ENCODE peak calls at places on chromosomes 12 and 14, in five cellular contexts. M, J, E, I and U are unnamed samples.

GRCh38 chr12:116666305-116666673 is 71.6 kb downstream of the SPRING1 start:
- DNase-seq in M (no peak), E (no peak), I (no peak), J (no peak), U (no peak)

GRCh38 chr14:35543006-35543405 is 9.0 kb downstream of the INSM2 start:
- DNase-seq in M (no peak), J (no peak), E (no peak), I (no peak), U (no peak)

GRCh38 chr12:120225852-120226640 is 25.1 kb upstream of the RPLP0 start:
- DNase-seq in E (peak; percentile 57), M (no peak), I (no peak), J (no peak), U (no peak)

GRCh38 chr12:56590237-56590830 is 39.8 kb downstream of the BAZ2A start:
- DNase-seq in E (peak; percentile 59), M (peak; percentile 41), I (peak; percentile 17), J (no peak), U (peak; percentile 38)

GRCh38 chr12:60803147-60803546 is 1207.3 kb downstream of the SLC16A7 start:
- DNase-seq in M (no peak), E (no peak), J (no peak), I (peak; percentile 37), U (no peak)

GRCh38 chr12:108551556-108551955 is 9.4 kb downstream of the SART3 start:
- DNase-seq in E (no peak), J (no peak), M (no peak), I (peak; percentile 65), U (no peak)

GRCh38 chr12:100706029-100706428 is 88.5 kb upstream of the ANO4 start:
- DNase-seq in E (no peak), I (peak; percentile 92), J (no peak), M (no peak), U (no peak)

GRCh38 chr14:50039734-50040400 is 76.5 kb downstream of the VCPKMT start:
- DNase-seq in I (no peak), E (no peak), M (peak; percentile 39), J (no peak), U (no peak)

GRCh38 chr12:113422030-113422900 is at the start of gene SDSL:
- DNase-seq in I (peak; percentile 80), M (peak; percentile 48), E (peak; percentile 84), J (peak; percentile 76), U (peak; percentile 75)

GRCh38 chr14:105709281-105710118 is 183.1 kb downstream of the TMEM121 start:
- DNase-seq in J (no peak), E (no peak), I (no peak), M (no peak), U (no peak)

GRCh38 chr12:105317942-105318614 is 12.4 kb upstream of the C12orf75 start:
- DNase-seq in M (peak; percentile 90), J (no peak), E (no peak), I (no peak), U (no peak)

GRCh38 chr12:123271182-123271491 is 519 bp downstream of the CDK2AP1 start:
- DNase-seq in E (peak; percentile 89), I (peak; percentile 33), M (peak; percentile 31), J (no peak), U (peak; percentile 89)

GRCh38 chr12:92360543-92360942 is 214.9 kb upstream of the BTG1 start:
- DNase-seq in I (no peak), M (no peak), J (no peak), E (no peak), U (no peak)

GRCh38 chr12:105190530-105190929 is 45.4 kb downstream of the APPL2 start:
- DNase-seq in I (no peak), J (no peak), M (no peak), E (no peak), U (no peak)

GRCh38 chr14:93878251-93878650 is 48.9 kb upstream of the FAM181A start:
- DNase-seq in I (no peak), J (no peak), E (no peak), M (no peak), U (no peak)

GRCh38 chr14:77059276-77059934 is 30.9 kb upstream of the IRF2BPL start:
- DNase-seq in I (peak; percentile 91), J (no peak), E (peak; percentile 77), M (peak; percentile 51), U (no peak)

GRCh38 chr12:47277972-47278448 is 198.3 kb upstream of the AMIGO2 start:
- DNase-seq in M (no peak), E (peak; percentile 70), I (peak; percentile 96), J (no peak), U (no peak)

GRCh38 chr12:12294215-12295005 is 27.6 kb upstream of the LRP6 start:
- DNase-seq in E (no peak), I (no peak), J (no peak), M (no peak), U (no peak)

GRCh38 chr12:66059670-66060069 is 70.9 kb downstream of the LLPH start:
- DNase-seq in E (no peak), M (no peak), J (no peak), I (no peak), U (no peak)
- H3K27ac ChIP-seq in E (no peak overlapping the region), M (no peak overlapping the region), J (no peak overlapping the region), I (no peak overlapping the region), U (no peak overlapping the region)

DNA sequence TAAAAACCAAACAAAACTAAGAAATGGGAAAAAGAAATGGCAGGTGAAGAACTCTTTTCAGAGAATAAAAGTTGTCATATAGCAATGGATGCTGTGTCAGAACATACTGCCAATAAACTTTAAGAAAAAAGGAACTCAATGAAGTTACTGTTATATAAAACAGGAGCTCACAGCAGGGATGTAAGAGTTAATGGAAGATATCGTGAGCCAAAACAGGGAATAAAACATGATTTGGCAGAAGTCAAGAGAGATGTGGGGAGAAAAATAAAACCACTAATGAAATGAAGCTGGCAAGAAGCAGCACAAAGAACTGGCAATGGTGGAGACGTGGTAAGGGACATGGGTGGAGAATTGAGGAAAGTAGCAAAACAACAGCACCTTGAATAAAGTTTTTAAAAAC is 61.0 kb downstream of the TAOK3 start:
- DNase-seq in I (no peak), M (no peak), J (no peak), E (no peak), U (no peak)
- TF ChIP-seq SMC3 in I (no peak), M (no peak), J (no peak), E (no peak), U (no peak)

GRCh38 chr14:34110531-34110930 is 159.7 kb upstream of the EGLN3 start:
- DNase-seq in M (no peak), J (no peak), E (no peak), I (no peak), U (no peak)
- H3K27me3 ChIP-seq in M (peaks cover 2% of the 10 kb centered on the region), J (no peaks in the 10 kb centered on the region), E (no peaks in the 10 kb centered on the region), I (no peaks in the 10 kb centered on the region), U (no peaks in the 10 kb centered on the region)

GRCh38 chr12:87760943-87761342 is 268.3 kb downstream of the C12orf50 start:
- DNase-seq in J (no peak), E (no peak), I (peak; percentile 11), M (no peak), U (no peak)

GRCh38 chr12:87768884-87769283 is 260.3 kb downstream of the C12orf50 start:
- DNase-seq in E (no peak), M (no peak), J (no peak), I (no peak), U (no peak)

GRCh38 chr12:87766044-87766443 is 263.2 kb downstream of the C12orf50 start:
- DNase-seq in M (no peak), J (no peak), E (no peak), I (no peak), U (no peak)
- H3K27ac ChIP-seq in M (no peak overlapping the region), J (no peak overlapping the region), E (no peak overlapping the region), I (no peak overlapping the region), U (no peak overlapping the region)

DNA sequence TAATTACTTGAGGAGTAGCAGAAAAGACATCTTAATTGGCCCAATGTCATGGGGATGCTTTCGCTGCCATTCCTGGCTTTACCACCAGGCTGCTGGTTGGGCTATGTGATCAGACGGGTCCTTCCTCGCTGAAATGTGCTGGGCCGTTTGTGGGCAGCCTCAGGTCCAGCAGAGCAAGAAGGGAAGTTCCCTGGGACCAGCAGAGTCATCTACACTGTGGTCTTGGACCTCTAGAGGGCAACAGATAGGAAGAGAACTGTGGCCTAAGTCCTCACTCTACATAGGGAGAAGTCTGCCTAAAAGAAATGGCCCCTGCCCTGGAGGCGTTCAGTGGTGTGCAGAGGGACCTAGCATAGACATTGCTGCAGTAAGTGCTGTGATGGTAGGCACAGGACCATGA is 10.9 kb downstream of the EVL start:
- DNase-seq in M (peak; percentile 15), E (peak; percentile 39), J (no peak), I (peak; percentile 40), U (no peak)
- TF ChIP-seq SMC3 in M (no peak), E (peak; percentile 1), J (no peak), I (no peak), U (no peak)

GRCh38 chr12:33486058-33486457 is 46.4 kb upstream of the SYT10 start:
- DNase-seq in M (no peak), E (no peak), I (no peak), J (no peak), U (no peak)
- H3K27me3 ChIP-seq in M (no peaks in the 10 kb centered on the region), E (no peaks in the 10 kb centered on the region), I (no peaks in the 10 kb centered on the region), J (no peaks in the 10 kb centered on the region), U (no peaks in the 10 kb centered on the region)

DNA sequence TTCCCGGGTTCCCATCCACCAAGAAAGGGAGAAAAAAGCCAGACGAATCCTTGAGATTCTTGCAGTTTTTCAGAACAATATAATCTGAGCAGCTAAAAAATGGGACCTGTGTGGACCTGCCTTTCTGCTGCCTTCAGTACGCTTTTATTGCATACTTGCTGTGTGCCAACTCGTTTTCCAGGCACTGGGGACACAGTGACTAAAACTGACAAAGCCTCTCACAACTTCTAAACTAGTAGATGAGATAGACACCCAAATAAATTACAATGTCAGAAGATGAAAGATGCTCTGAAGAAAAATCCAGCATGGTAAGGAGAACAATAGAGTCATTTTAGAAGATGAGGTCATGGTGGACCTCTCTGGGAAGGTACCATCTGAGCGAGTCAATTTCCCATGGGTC is 204.7 kb downstream of the MON2 start:
- DNase-seq in E (no peak), J (no peak), M (no peak), I (no peak), U (no peak)
- H3K27ac ChIP-seq in E (no peak overlapping the region), J (no peak overlapping the region), M (no peak overlapping the region), I (no peak overlapping the region), U (no peak overlapping the region)

GRCh38 chr12:32926963-32927362 is 30.4 kb upstream of the PKP2 start:
- DNase-seq in E (no peak), J (no peak), I (no peak), M (no peak), U (no peak)
- TF ChIP-seq SMC3 in E (no peak), J (no peak), I (no peak), M (no peak), U (no peak)

GRCh38 chr14:56797003-56797568 is 13.2 kb downstream of the OTX2 start:
- DNase-seq in I (no peak), E (no peak), M (no peak), J (no peak), U (no peak)

GRCh38 chr14:56799327-56799645 is 11.0 kb downstream of the OTX2 start:
- DNase-seq in I (no peak), E (no peak), M (no peak), J (no peak), U (no peak)

GRCh38 chr14:56798447-56799326 is 11.6 kb downstream of the OTX2 start:
- DNase-seq in I (no peak), M (no peak), J (no peak), E (no peak), U (no peak)

GRCh38 chr14:56796259-56796658 is 14.0 kb downstream of the OTX2 start:
- DNase-seq in I (no peak), J (no peak), M (no peak), E (no peak), U (no peak)

GRCh38 chr14:56797569-56798446 is 12.5 kb downstream of the OTX2 start:
- DNase-seq in E (no peak), I (no peak), J (no peak), M (no peak), U (no peak)
- H3K27me3 ChIP-seq in E (peaks cover 52% of the 10 kb centered on the region), I (peaks cover 73% of the 10 kb centered on the region), J (peaks cover 10% of the 10 kb centered on the region), M (peaks cover under 1% of the 10 kb centered on the region), U (peaks cover 66% of the 10 kb centered on the region)